ENCODE peak calls at places on chromosomes 1 and 21, in five cellular contexts. Y is adrenal gland, Z is mammary epithelial cell, C is suprapubic skin, S is psoas muscle. R is an unnamed sample. For H3K36me3, the result is how much of the 10 kb centered on the place peaks cover.

GRCh38 chr21:25568230-25568629 is 39.1 kb downstream of the MRPL39 start:
- DNase-seq in Y (peak), S (no peak), Z (no peak), C (no peak), R (peak)

GRCh38 chr1:114229368-114229767 is 75.7 kb upstream of the SYT6 start:
- DNase-seq in Y (no peak), S (no peak), Z (no peak), C (no peak), R (no peak)

GRCh38 chr1:245046764-245047163 is 108.0 kb upstream of the KIF26B start:
- DNase-seq in S (no peak), Z (no peak), C (no peak), Y (no peak), R (peak)

GRCh38 chr1:210328746-210329488 is at the start of gene HHAT:
- DNase-seq in Y (peak), S (peak), C (peak), Z (peak), R (peak)

GRCh38 chr21:44267655-44268142 is 6.0 kb upstream of the DNMT3L start:
- DNase-seq in Y (peak), Z (no peak), S (peak), C (no peak), R (peak)

GRCh38 chr1:202214089-202214843 is 20.7 kb downstream of the LGR6 start:
- DNase-seq in Y (no peak), S (no peak), C (no peak), Z (no peak), R (no peak)

GRCh38 chr1:115275216-115275615 is 62.8 kb downstream of the NGF start:
- DNase-seq in Z (no peak), S (no peak), C (no peak), Y (no peak), R (no peak)

GRCh38 chr1:108592030-108592759 is 32.3 kb downstream of the EEIG2 start:
- DNase-seq in Y (no peak), Z (no peak), S (no peak), C (no peak), R (no peak)

GRCh38 chr1:16719571-16720402 is 20.5 kb upstream of the RNU1-4 start:
- DNase-seq in C (peak), S (peak), Y (no peak), Z (no peak), R (no peak)

GRCh38 chr21:45947296-45947695 is 34.3 kb upstream of the COL6A1 start:
- DNase-seq in S (no peak), C (no peak), Z (no peak), Y (no peak), R (no peak)

GRCh38 chr1:177088974-177089373 is 75.5 kb downstream of the ASTN1 start:
- DNase-seq in C (no peak), Y (no peak), Z (no peak), S (no peak), R (no peak)

GRCh38 chr1:119139393-119139792 is 1.1 kb downstream of the WARS2 start:
- DNase-seq in C (no peak), S (no peak), Y (no peak), Z (no peak), R (no peak)

GRCh38 chr1:17869826-17870225 is 114.7 kb downstream of the ACTL8 start:
- DNase-seq in C (no peak), Z (no peak), Y (no peak), S (no peak), R (no peak)

GRCh38 chr21:23792300-23792699 is 1815.0 kb downstream of the MRPL39 start:
- DNase-seq in Y (no peak), S (no peak), C (no peak), Z (no peak), R (no peak)

GRCh38 chr1:223833948-223834347 is 11.8 kb downstream of the TP53BP2 start:
- DNase-seq in Z (no peak), S (no peak), Y (no peak), C (no peak), R (no peak)

GRCh38 chr1:245575710-245576109 is 420.9 kb downstream of the KIF26B start:
- DNase-seq in S (no peak), Z (no peak), C (no peak), Y (no peak), R (no peak)

GRCh38 chr1:235739124-235739523 is 89.5 kb upstream of the GNG4 start:
- DNase-seq in Y (no peak), S (no peak), C (no peak), Z (peak), R (peak)

GRCh38 chr1:171441278-171441677 is 44.1 kb upstream of the PRRC2C start:
- DNase-seq in S (no peak), Z (peak), C (no peak), Y (peak), R (no peak)

GRCh38 chr1:159211331-159212136 is 6.9 kb downstream of the ACKR1 start:
- DNase-seq in Z (no peak), S (no peak), C (no peak), Y (peak), R (peak)

GRCh38 chr1:174743654-174744561 is 255.8 kb upstream of the CACYBP start:
- DNase-seq in Z (peak), S (no peak), C (no peak), Y (no peak), R (no peak)

GRCh38 chr1:198556969-198557368 is 16.5 kb upstream of the ATP6V1G3 start:
- DNase-seq in S (no peak), C (no peak), Z (no peak), Y (peak), R (no peak)

GRCh38 chr1:65063025-65063424 is 85.0 kb upstream of the AK4 start:
- DNase-seq in S (no peak), Z (no peak), C (no peak), Y (no peak), R (no peak)

GRCh38 chr1:228205526-228206436 is 2.1 kb upstream of the OBSCN start:
- DNase-seq in S (no peak), Y (peak), C (peak), Z (no peak), R (no peak)

GRCh38 chr1:64917328-64917861 is 49.0 kb downstream of the JAK1 start:
- DNase-seq in S (peak), Z (peak), C (peak), Y (peak), R (peak)

GRCh38 chr1:73673980-73674379 is 524.0 kb downstream of the LRRIQ3 start:
- DNase-seq in C (no peak), S (no peak), Z (peak), Y (no peak), R (no peak)

GRCh38 chr1:243251544-243251943 is 3.5 kb downstream of the CEP170 start:
- DNase-seq in S (no peak), Y (no peak), Z (no peak), C (no peak), R (no peak)

GRCh38 chr1:154791292-154792278 is 78.5 kb downstream of the KCNN3 start:
- DNase-seq in S (peak), Z (peak), C (no peak), Y (peak), R (no peak)

DNA sequence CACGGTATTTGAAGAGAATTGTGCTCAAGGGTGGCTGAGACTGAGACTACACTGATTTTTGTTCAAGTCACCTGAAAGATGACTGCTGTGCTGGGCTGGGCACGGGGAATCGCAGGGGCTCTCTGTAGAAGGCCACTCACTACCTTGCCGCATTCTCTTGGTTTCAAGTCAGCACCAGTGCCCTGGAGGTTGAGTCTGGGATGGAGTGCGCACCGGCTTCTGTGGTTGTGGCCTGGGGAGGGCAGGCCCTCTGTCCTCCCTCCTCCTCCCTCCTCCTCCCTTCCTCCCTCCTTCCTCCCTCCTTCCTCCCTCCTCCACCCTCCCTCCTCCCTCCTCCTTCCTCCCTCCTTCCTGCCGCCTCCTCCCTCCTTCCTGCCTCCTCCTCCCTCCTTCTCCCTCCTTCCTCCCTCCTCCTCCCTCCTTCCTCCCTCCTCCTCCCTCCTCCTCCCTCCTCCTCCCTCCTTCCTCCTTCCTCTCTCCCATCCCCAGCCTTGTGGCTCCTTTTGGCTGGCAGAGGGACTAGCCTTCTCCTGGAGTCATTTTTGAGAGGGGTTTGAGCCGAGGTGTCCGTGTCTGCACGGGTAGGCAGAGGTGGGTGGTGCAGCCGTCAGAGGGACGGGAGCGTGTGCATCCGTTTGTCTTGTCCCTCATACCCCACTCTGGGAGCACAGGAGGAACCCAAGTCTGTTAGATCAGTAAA is 9.5 kb downstream of the RER1 start:
- DNase-seq in Y (no peak), S (no peak), C (no peak), Z (no peak), R (no peak)
- H3K36me3 ChIP-seq in Y (half or more), S (half or more), C (half or more), Z (under half), R (half or more)

GRCh38 chr21:35395728-35396127 is 346.6 kb upstream of the RUNX1 start:
- DNase-seq in S (no peak), C (no peak), Y (no peak), Z (peak), R (no peak)

GRCh38 chr21:35394634-35395369 is 345.7 kb upstream of the RUNX1 start:
- DNase-seq in S (no peak), Y (no peak), C (no peak), Z (peak), R (no peak)

GRCh38 chr21:35386491-35387079 is 337.5 kb upstream of the RUNX1 start:
- DNase-seq in Y (no peak), Z (no peak), C (no peak), S (no peak), R (no peak)

GRCh38 chr21:35394049-35394448 is 344.9 kb upstream of the RUNX1 start:
- DNase-seq in Z (no peak), C (no peak), Y (peak), S (no peak), R (peak)

GRCh38 chr21:35390013-35390776 is 341.1 kb upstream of the RUNX1 start:
- DNase-seq in C (no peak), Y (no peak), Z (peak), S (no peak), R (no peak)
- H3K27ac ChIP-seq in C (no peak), Y (no peak), Z (peak), S (peak), R (no peak)

GRCh38 chr1:226362891-226363447 is 44.9 kb downstream of the PARP1 start:
- DNase-seq in Z (no peak), Y (no peak), C (no peak), S (no peak), R (no peak)

GRCh38 chr1:226365166-226365565 is 42.7 kb downstream of the PARP1 start:
- DNase-seq in S (no peak), Y (no peak), Z (no peak), C (no peak), R (no peak)

GRCh38 chr1:226365831-226366231 is 42.1 kb downstream of the PARP1 start:
- DNase-seq in Z (no peak), Y (no peak), S (no peak), C (no peak), R (no peak)

GRCh38 chr1:226362346-226362745 is 45.5 kb downstream of the PARP1 start:
- DNase-seq in S (no peak), Y (no peak), Z (no peak), C (no peak), R (no peak)

GRCh38 chr1:226364129-226364899 is 43.6 kb downstream of the PARP1 start:
- DNase-seq in Y (peak), S (no peak), C (no peak), Z (no peak), R (no peak)
- TF ChIP-seq CTCF in Y (no peak), S (no peak), C (no peak), Z (no peak), R (no peak)

DNA sequence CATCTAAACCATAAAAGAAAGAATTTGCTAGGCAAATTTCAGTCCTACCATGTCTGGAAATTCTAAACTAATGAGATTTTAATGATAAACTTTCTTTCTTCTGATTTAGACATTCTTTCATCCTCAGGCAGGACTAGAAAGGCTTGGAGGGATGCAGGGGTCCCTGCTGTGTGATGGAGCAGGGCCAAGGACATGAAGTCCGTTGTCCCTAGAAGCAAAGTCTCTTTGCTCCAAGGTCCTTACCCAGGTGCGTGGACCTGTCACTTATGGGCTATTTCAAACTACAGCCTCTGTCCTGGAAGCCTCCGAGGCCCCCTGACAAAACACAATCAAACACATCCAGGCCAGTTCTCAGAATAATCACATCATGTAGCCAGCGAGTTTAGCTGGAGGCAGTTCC is 26.6 kb downstream of the URB1 start:
- DNase-seq in Y (no peak), S (no peak), Z (no peak), C (no peak), R (no peak)
- H3K36me3 ChIP-seq in Y (half or more), S (half or more), Z (under half), C (half or more), R (under half)

GRCh38 chr1:8267307-8267706 is 50.6 kb upstream of the SLC45A1 start:
- DNase-seq in Y (no peak), Z (no peak), C (no peak), S (no peak), R (no peak)
- H3K27ac ChIP-seq in Y (no peak), Z (no peak), C (no peak), S (no peak), R (peak)

DNA sequence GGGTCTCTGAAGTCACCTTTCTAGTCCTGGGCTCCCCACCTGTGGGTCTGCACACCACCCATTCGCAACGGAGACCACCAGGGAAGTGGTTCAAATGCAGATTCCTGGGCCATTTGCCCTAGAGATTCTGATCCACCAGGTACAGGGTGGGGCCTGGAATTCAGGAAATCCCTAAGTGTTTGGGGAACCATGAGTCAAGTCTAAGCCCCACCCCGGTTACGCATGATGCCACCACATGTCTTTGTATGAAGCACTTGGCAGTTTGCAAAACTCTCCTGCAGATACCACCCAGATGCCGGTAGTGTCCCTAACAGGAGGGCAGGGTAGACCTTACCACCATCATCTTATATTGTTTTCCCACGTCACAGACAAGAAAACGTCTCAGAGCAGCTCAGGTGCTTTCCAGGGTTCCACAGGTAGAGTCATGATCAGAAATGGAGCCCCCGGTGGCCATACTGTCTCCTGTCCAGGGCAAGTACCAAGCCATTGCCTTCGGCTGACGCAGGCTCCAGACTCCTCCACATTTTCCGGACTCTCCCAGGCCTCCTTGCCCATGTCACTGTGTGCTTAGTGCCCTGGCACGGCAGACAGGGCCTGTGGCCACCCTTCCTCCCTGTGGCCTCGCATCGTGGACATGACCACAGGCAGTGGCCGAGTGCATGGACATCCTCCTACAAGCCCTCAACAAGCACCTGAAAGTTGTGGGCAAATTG is 89.2 kb upstream of the TMEM51 start:
- DNase-seq in Y (no peak), Z (peak), C (no peak), S (no peak), R (no peak)
- TF ChIP-seq CTCF in Y (no peak), Z (no peak), C (no peak), S (no peak), R (no peak)

GRCh38 chr21:41993744-41994143 is 16.4 kb downstream of the ZBTB21 start:
- DNase-seq in S (no peak), Y (no peak), Z (no peak), C (no peak), R (no peak)
- H3K36me3 ChIP-seq in S (under half), Y (under half), Z (under half), C (half or more), R (under half)